ENCODE peak calls at places on chromosome 18, in eight cellular contexts. One of them, this sample, is unnamed.

GRCh38 chr18:61898576-61899205 is 5.9 kb upstream of the RNF152 start:
- DNase-seq in cardiac muscle cell: no peak
- DNase-seq in right atrium auricular region: no peak
- DNase-seq in psoas muscle: no peak
- DNase-seq in pancreas: no peak
- DNase-seq in ovary: no peak
- DNase-seq in WERI-Rb-1: peak; percentile 86
- DNase-seq in PC-3: peak; percentile 37
- DNase-seq in this sample: no peak

GRCh38 chr18:55738483-55739114 is 150.6 kb upstream of the TCF4 start:
- DNase-seq in cardiac muscle cell: no peak
- DNase-seq in right atrium auricular region: no peak
- DNase-seq in psoas muscle: no peak
- DNase-seq in pancreas: no peak
- DNase-seq in ovary: no peak
- DNase-seq in WERI-Rb-1: no peak
- DNase-seq in PC-3: no peak
- DNase-seq in this sample: no peak

GRCh38 chr18:52160652-52161051 is 179.3 kb upstream of the DCC start:
- DNase-seq in cardiac muscle cell: peak; percentile 2
- DNase-seq in right atrium auricular region: no peak
- DNase-seq in psoas muscle: no peak
- DNase-seq in pancreas: no peak
- DNase-seq in ovary: no peak
- DNase-seq in WERI-Rb-1: no peak
- DNase-seq in PC-3: peak; percentile 85
- DNase-seq in this sample: no peak

GRCh38 chr18:25799221-25799620 is 291.2 kb downstream of the SS18 start:
- DNase-seq in cardiac muscle cell: no peak
- DNase-seq in right atrium auricular region: no peak
- DNase-seq in psoas muscle: no peak
- DNase-seq in pancreas: no peak
- DNase-seq in ovary: no peak
- DNase-seq in WERI-Rb-1: no peak
- DNase-seq in PC-3: no peak
- DNase-seq in this sample: no peak

GRCh38 chr18:43234889-43235288 is 42.4 kb downstream of the SYT4 start:
- DNase-seq in cardiac muscle cell: no peak
- DNase-seq in right atrium auricular region: no peak
- DNase-seq in psoas muscle: no peak
- DNase-seq in pancreas: no peak
- DNase-seq in ovary: no peak
- DNase-seq in WERI-Rb-1: no peak
- DNase-seq in PC-3: no peak
- DNase-seq in this sample: no peak

GRCh38 chr18:79604205-79604912 is 75.2 kb upstream of the CTDP1 start:
- DNase-seq in cardiac muscle cell: no peak
- DNase-seq in right atrium auricular region: no peak
- DNase-seq in psoas muscle: no peak
- DNase-seq in pancreas: peak; percentile 38
- DNase-seq in ovary: peak; percentile 13
- DNase-seq in WERI-Rb-1: no peak
- DNase-seq in PC-3: no peak
- DNase-seq in this sample: peak; percentile 41

GRCh38 chr18:57004366-57005121 is 142.3 kb upstream of the BOD1L2 start:
- DNase-seq in cardiac muscle cell: no peak
- DNase-seq in right atrium auricular region: no peak
- DNase-seq in psoas muscle: no peak
- DNase-seq in pancreas: no peak
- DNase-seq in ovary: no peak
- DNase-seq in WERI-Rb-1: no peak
- DNase-seq in PC-3: peak; percentile 56
- DNase-seq in this sample: no peak

GRCh38 chr18:22912835-22913234 is 20.3 kb upstream of the RBBP8 start:
- DNase-seq in cardiac muscle cell: no peak
- DNase-seq in right atrium auricular region: no peak
- DNase-seq in psoas muscle: no peak
- DNase-seq in pancreas: no peak
- DNase-seq in ovary: no peak
- DNase-seq in WERI-Rb-1: no peak
- DNase-seq in PC-3: no peak
- DNase-seq in this sample: no peak

GRCh38 chr18:27887287-27887686 is 289.6 kb downstream of the CDH2 start:
- DNase-seq in cardiac muscle cell: no peak
- DNase-seq in right atrium auricular region: no peak
- DNase-seq in psoas muscle: no peak
- DNase-seq in pancreas: no peak
- DNase-seq in ovary: no peak
- DNase-seq in WERI-Rb-1: no peak
- DNase-seq in PC-3: peak; percentile 65
- DNase-seq in this sample: no peak

GRCh38 chr18:8287184-8287885 is 321.9 kb upstream of the RAB12 start:
- DNase-seq in cardiac muscle cell: no peak
- DNase-seq in right atrium auricular region: no peak
- DNase-seq in psoas muscle: no peak
- DNase-seq in pancreas: no peak
- DNase-seq in ovary: no peak
- DNase-seq in WERI-Rb-1: no peak
- DNase-seq in PC-3: no peak
- DNase-seq in this sample: no peak

GRCh38 chr18:59870623-59871130 is 29.1 kb upstream of the PMAIP1 start:
- DNase-seq in cardiac muscle cell: no peak
- DNase-seq in right atrium auricular region: no peak
- DNase-seq in psoas muscle: no peak
- DNase-seq in pancreas: no peak
- DNase-seq in ovary: no peak
- DNase-seq in WERI-Rb-1: no peak
- DNase-seq in PC-3: no peak
- DNase-seq in this sample: no peak

GRCh38 chr18:68735498-68736343 is 20.8 kb upstream of the TMX3 start:
- DNase-seq in cardiac muscle cell: peak; percentile 40
- DNase-seq in right atrium auricular region: no peak
- DNase-seq in psoas muscle: no peak
- DNase-seq in pancreas: no peak
- DNase-seq in ovary: no peak
- DNase-seq in WERI-Rb-1: no peak
- DNase-seq in PC-3: peak; percentile 66
- DNase-seq in this sample: no peak

GRCh38 chr18:45850021-45850420 is 24.5 kb downstream of the SIGLEC15 start:
- DNase-seq in cardiac muscle cell: no peak
- DNase-seq in right atrium auricular region: no peak
- DNase-seq in psoas muscle: no peak
- DNase-seq in pancreas: no peak
- DNase-seq in ovary: no peak
- DNase-seq in WERI-Rb-1: peak; percentile 34
- DNase-seq in PC-3: peak; percentile 13
- DNase-seq in this sample: no peak
- TF ChIP-seq CTCF in cardiac muscle cell: peak; percentile 21
- TF ChIP-seq CTCF in right atrium auricular region: no peak
- TF ChIP-seq CTCF in psoas muscle: no peak
- TF ChIP-seq CTCF in pancreas: no peak
- TF ChIP-seq CTCF in ovary: peak; percentile 6
- TF ChIP-seq CTCF in WERI-Rb-1: peak; percentile 60
- TF ChIP-seq CTCF in PC-3: peak; percentile 40
- TF ChIP-seq CTCF in this sample: peak; percentile 19

DNA sequence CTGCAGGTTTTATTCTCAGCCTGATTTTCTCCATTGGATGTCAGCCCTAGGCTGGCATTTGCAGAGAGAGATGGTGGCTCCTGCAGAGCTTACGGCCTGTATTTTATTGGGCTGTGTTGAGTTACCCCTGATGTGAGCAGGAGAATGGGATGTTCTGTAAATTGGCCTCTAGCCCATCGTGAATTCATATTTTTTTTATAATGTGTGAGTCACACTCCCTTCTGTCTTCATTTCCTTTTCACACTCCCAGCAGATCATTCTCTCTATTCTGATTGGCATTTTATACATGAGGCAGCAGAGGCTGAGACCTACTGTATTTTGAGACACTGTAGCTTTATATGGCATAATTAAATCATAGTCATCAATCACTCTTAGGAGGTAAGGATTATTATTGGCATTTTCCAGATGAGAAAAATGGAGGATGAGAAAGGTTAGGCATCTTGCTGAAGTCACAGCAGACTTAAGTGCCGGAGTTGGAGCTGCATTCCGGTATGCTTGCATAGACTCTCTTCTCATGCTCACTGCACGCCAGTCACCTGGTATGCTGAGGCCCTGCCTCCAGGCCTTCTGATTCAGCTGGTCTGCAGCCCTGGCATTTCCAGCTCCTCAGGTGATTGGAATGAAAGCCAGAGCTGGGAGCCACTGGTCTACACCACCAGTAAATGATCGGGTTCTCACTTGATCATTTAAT is 142.4 kb downstream of the NEDD4L start:
- DNase-seq in cardiac muscle cell: peak; percentile 45
- DNase-seq in right atrium auricular region: no peak
- DNase-seq in psoas muscle: no peak
- DNase-seq in pancreas: no peak
- DNase-seq in ovary: no peak
- DNase-seq in WERI-Rb-1: no peak
- DNase-seq in PC-3: peak; percentile 89
- DNase-seq in this sample: no peak
- H3K27ac ChIP-seq in cardiac muscle cell: peak overlapping the region; percentile 30
- H3K27ac ChIP-seq in right atrium auricular region: no peak overlapping the region
- H3K27ac ChIP-seq in psoas muscle: peak overlapping the region; percentile 46
- H3K27ac ChIP-seq in pancreas: peak overlapping the region; percentile 56
- H3K27ac ChIP-seq in ovary: no peak overlapping the region
- H3K27ac ChIP-seq in WERI-Rb-1: no peak overlapping the region
- H3K27ac ChIP-seq in PC-3: peak overlapping the region; percentile 80
- H3K27ac ChIP-seq in this sample: no peak overlapping the region

DNA sequence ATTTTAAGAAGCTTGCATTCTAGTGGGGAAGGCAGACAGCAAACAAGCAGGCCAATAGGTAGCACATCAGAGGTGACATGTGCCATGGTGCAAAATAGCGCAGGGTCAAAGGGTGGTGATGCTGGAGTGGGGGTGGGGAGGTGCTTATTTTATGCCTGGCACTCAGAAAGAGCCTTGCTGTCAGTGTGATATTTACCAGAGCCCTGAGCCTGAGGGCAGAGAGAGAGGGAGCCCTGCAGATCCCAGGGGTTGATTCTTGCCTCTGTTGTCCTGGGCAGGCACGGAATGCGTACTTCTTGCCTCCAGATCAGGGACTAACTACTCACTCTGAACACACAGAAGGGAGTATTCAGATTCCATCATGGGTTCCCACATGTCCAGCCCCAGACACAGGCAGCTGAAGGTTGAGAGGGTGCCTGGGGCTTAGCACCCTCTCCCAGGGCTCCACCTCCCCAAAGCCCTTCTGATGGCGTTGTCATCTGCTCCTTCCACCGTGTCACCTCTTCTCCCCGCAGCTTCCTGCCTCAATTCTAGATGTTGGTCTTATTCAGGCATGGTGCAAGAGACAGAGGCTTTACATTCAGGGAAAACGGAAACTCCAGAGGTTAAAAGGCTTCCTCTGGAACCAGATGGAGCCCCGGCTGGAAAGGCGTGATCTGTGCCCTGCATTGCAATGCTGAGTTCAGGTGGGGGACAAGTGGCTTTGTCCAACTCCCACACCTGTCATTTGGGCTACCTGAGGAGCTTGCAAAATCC is 252.3 kb downstream of the HAUS1 start:
- DNase-seq in cardiac muscle cell: peak; percentile 89
- DNase-seq in right atrium auricular region: no peak
- DNase-seq in psoas muscle: no peak
- DNase-seq in pancreas: no peak
- DNase-seq in ovary: no peak
- DNase-seq in WERI-Rb-1: no peak
- DNase-seq in PC-3: no peak
- DNase-seq in this sample: no peak
- H3K4me3 ChIP-seq in cardiac muscle cell: no peak overlapping the region
- H3K4me3 ChIP-seq in right atrium auricular region: no peak overlapping the region
- H3K4me3 ChIP-seq in psoas muscle: no peak overlapping the region
- H3K4me3 ChIP-seq in pancreas: no peak overlapping the region
- H3K4me3 ChIP-seq in ovary: no peak overlapping the region
- H3K4me3 ChIP-seq in WERI-Rb-1: no peak overlapping the region
- H3K4me3 ChIP-seq in PC-3: no peak overlapping the region
- H3K4me3 ChIP-seq in this sample: no peak overlapping the region

GRCh38 chr18:11801573-11801972 is 49.6 kb upstream of the CHMP1B start:
- DNase-seq in cardiac muscle cell: no peak
- DNase-seq in right atrium auricular region: no peak
- DNase-seq in psoas muscle: no peak
- DNase-seq in pancreas: no peak
- DNase-seq in ovary: no peak
- DNase-seq in WERI-Rb-1: no peak
- DNase-seq in PC-3: no peak
- DNase-seq in this sample: no peak

GRCh38 chr18:11799066-11799465 is 52.1 kb upstream of the CHMP1B start:
- DNase-seq in cardiac muscle cell: no peak
- DNase-seq in right atrium auricular region: no peak
- DNase-seq in psoas muscle: no peak
- DNase-seq in pancreas: no peak
- DNase-seq in ovary: no peak
- DNase-seq in WERI-Rb-1: no peak
- DNase-seq in PC-3: no peak
- DNase-seq in this sample: no peak

GRCh38 chr18:11802586-11802985 is 48.6 kb upstream of the CHMP1B start:
- DNase-seq in cardiac muscle cell: no peak
- DNase-seq in right atrium auricular region: no peak
- DNase-seq in psoas muscle: no peak
- DNase-seq in pancreas: no peak
- DNase-seq in ovary: no peak
- DNase-seq in WERI-Rb-1: no peak
- DNase-seq in PC-3: no peak
- DNase-seq in this sample: no peak

GRCh38 chr18:11802160-11802559 is 49.1 kb upstream of the CHMP1B start:
- DNase-seq in cardiac muscle cell: no peak
- DNase-seq in right atrium auricular region: no peak
- DNase-seq in psoas muscle: no peak
- DNase-seq in pancreas: no peak
- DNase-seq in ovary: no peak
- DNase-seq in WERI-Rb-1: no peak
- DNase-seq in PC-3: no peak
- DNase-seq in this sample: no peak

GRCh38 chr18:11800947-11801346 is 50.3 kb upstream of the CHMP1B start:
- DNase-seq in cardiac muscle cell: no peak
- DNase-seq in right atrium auricular region: no peak
- DNase-seq in psoas muscle: no peak
- DNase-seq in pancreas: no peak
- DNase-seq in ovary: no peak
- DNase-seq in WERI-Rb-1: no peak
- DNase-seq in PC-3: peak; percentile 72
- DNase-seq in this sample: no peak
- TF ChIP-seq CTCF in cardiac muscle cell: no peak
- TF ChIP-seq CTCF in right atrium auricular region: no peak
- TF ChIP-seq CTCF in psoas muscle: no peak
- TF ChIP-seq CTCF in pancreas: no peak
- TF ChIP-seq CTCF in ovary: no peak
- TF ChIP-seq CTCF in WERI-Rb-1: no peak
- TF ChIP-seq CTCF in PC-3: no peak
- TF ChIP-seq CTCF in this sample: no peak

This sample was measured in tibial artery.